ENCODE peak calls at places on chromosome 12, in six cellular contexts. Y, U, S, B, K and L are unnamed samples.

GRCh38 chr12:79900951-79901350 is 33.9 kb downstream of the PPP1R12A start:
- DNase-seq in Y (no peak), U (no peak), B (peak; percentile 36), K (peak; percentile 56), S (no peak), L (no peak)

GRCh38 chr12:115404761-115405470 is 720.9 kb upstream of the TBX3 start:
- DNase-seq in U (no peak), B (peak; percentile 94), K (peak; percentile 72), Y (no peak), S (no peak), L (no peak)

GRCh38 chr12:97995578-97995977 is 519.8 kb upstream of the TMPO start:
- DNase-seq in S (no peak), B (no peak), K (no peak), U (no peak), Y (no peak), L (no peak)

GRCh38 chr12:92469837-92470236 is 233.0 kb upstream of the PLEKHG7 start:
- DNase-seq in U (no peak), S (no peak), K (no peak), B (peak; percentile 21), Y (no peak), L (no peak)

GRCh38 chr12:92485356-92486348 is 217.1 kb upstream of the PLEKHG7 start:
- DNase-seq in K (peak; percentile 39), Y (no peak), B (no peak), S (no peak), U (no peak), L (no peak)

GRCh38 chr12:46660719-46661118 is 165.1 kb downstream of the SLC38A4 start:
- DNase-seq in K (peak; percentile 67), S (no peak), Y (no peak), U (no peak), B (peak; percentile 48), L (no peak)

GRCh38 chr12:27179399-27180214 is 64.5 kb upstream of the STK38L start:
- DNase-seq in K (peak; percentile 87), Y (peak; percentile 65), S (no peak), U (no peak), B (peak; percentile 85), L (peak; percentile 43)

GRCh38 chr12:5796171-5797091 is 148.6 kb downstream of the ANO2 start:
- DNase-seq in S (peak; percentile 12), K (peak; percentile 54), Y (peak; percentile 83), U (no peak), B (peak; percentile 22), L (no peak)

GRCh38 chr12:104573-105081 is 38.1 kb downstream of the IQSEC3 start:
- DNase-seq in U (no peak), Y (peak; percentile 29), K (peak; percentile 17), B (no peak), S (peak; percentile 75), L (no peak)

GRCh38 chr12:105368047-105368646 is 37.7 kb downstream of the C12orf75 start:
- DNase-seq in K (no peak), B (no peak), Y (no peak), U (no peak), S (no peak), L (no peak)

GRCh38 chr12:3294481-3294911 is 196.5 kb upstream of the PRMT8 start:
- DNase-seq in S (peak; percentile 55), U (no peak), K (no peak), B (no peak), Y (no peak), L (no peak)

GRCh38 chr12:65657635-65658034 is 166.6 kb upstream of the HMGA2 start:
- DNase-seq in S (no peak), U (no peak), K (no peak), B (no peak), Y (no peak), L (no peak)

GRCh38 chr12:91744613-91745012 is 401.0 kb downstream of the BTG1 start:
- DNase-seq in K (no peak), U (no peak), B (no peak), S (no peak), Y (no peak), L (no peak)

GRCh38 chr12:58917699-58918334 is 2.5 kb downstream of the LRIG3 start:
- DNase-seq in U (no peak), B (peak; percentile 27), S (peak; percentile 40), Y (no peak), K (peak; percentile 52), L (no peak)

GRCh38 chr12:115617391-115617790 is 660.1 kb downstream of the MED13L start:
- DNase-seq in Y (no peak), U (no peak), B (no peak), S (no peak), K (no peak), L (no peak)

GRCh38 chr12:68056300-68056699 is 67.1 kb downstream of the IFNG-AS1 start:
- DNase-seq in B (no peak), Y (no peak), U (no peak), S (no peak), K (no peak), L (no peak)

GRCh38 chr12:105920161-105920684 is 218.5 kb downstream of the NUAK1 start:
- DNase-seq in S (no peak), K (no peak), B (peak; percentile 36), U (no peak), Y (no peak), L (no peak)

GRCh38 chr12:9072481-9073038 is 43.2 kb downstream of the A2M start:
- DNase-seq in U (no peak), K (no peak), Y (no peak), S (no peak), B (no peak), L (no peak)

GRCh38 chr12:44875417-44875953 is 630 bp downstream of the NELL2 start:
- DNase-seq in S (no peak), B (no peak), K (peak; percentile 1), U (no peak), Y (peak; percentile 29), L (peak; percentile 19)

GRCh38 chr12:53049582-53050318 is at the start of gene TNS2:
- DNase-seq in B (peak; percentile 65), S (no peak), K (peak; percentile 57), Y (peak; percentile 34), U (no peak), L (no peak)

GRCh38 chr12:80186727-80187217 is 87.4 kb downstream of the OTOGL start:
- DNase-seq in U (no peak), Y (peak; percentile 67), B (peak; percentile 92), S (peak; percentile 58), K (peak; percentile 98), L (peak; percentile 28)

GRCh38 chr12:113528606-113529005 is 56.9 kb upstream of the LHX5 start:
- DNase-seq in K (no peak), U (no peak), B (no peak), Y (no peak), S (no peak), L (no peak)

GRCh38 chr12:110251381-110251780 is 29.7 kb upstream of the ATP2A2 start:
- DNase-seq in Y (no peak), S (no peak), U (no peak), B (no peak), K (no peak), L (no peak)

GRCh38 chr12:101436146-101436545 is 28.6 kb upstream of the ARL1 start:
- DNase-seq in S (no peak), B (no peak), U (no peak), Y (no peak), K (no peak), L (no peak)

GRCh38 chr12:104337030-104337558 is 33.6 kb downstream of the EID3 start:
- DNase-seq in S (no peak), K (no peak), B (no peak), U (no peak), Y (no peak), L (no peak)

GRCh38 chr12:116878567-116879508 is 2.4 kb downstream of the HRK start:
- DNase-seq in K (peak; percentile 45), U (no peak), B (no peak), Y (peak; percentile 36), S (no peak), L (no peak)

GRCh38 chr12:49129332-49130150 is 1.7 kb downstream of the TUBA1B start:
- DNase-seq in Y (no peak), B (no peak), U (no peak), S (no peak), K (no peak), L (no peak)

GRCh38 chr12:20305470-20305869 is 62.9 kb upstream of the PDE3A start:
- DNase-seq in U (no peak), S (no peak), K (no peak), B (no peak), Y (no peak), L (no peak)

GRCh38 chr12:121990692-121991603 is 30.7 kb upstream of the BCL7A start:
- DNase-seq in U (no peak), Y (no peak), B (peak; percentile 58), K (no peak), S (no peak), L (peak; percentile 38)

GRCh38 chr12:132243596-132244289 is 85.6 kb downstream of the GALNT9 start:
- DNase-seq in K (no peak), U (no peak), B (no peak), S (peak; percentile 9), Y (no peak), L (no peak)

GRCh38 chr12:124130717-124131670 is 158.0 kb downstream of the ZNF664 start:
- DNase-seq in K (no peak), U (no peak), Y (peak; percentile 50), S (peak; percentile 75), B (no peak), L (no peak)

GRCh38 chr12:57166971-57167371 is 19.6 kb upstream of the LRP1-AS start:
- DNase-seq in B (peak; percentile 59), Y (no peak), S (no peak), U (no peak), K (peak; percentile 42), L (peak; percentile 21)

GRCh38 chr12:77685112-77685511 is 145.6 kb upstream of the NAV3 start:
- DNase-seq in Y (peak; percentile 40), B (peak; percentile 84), U (no peak), K (peak; percentile 91), S (peak; percentile 75), L (no peak)

GRCh38 chr12:71662861-71663560 is 637 bp downstream of the ZFC3H1 start:
- DNase-seq in S (peak; percentile 55), K (peak; percentile 86), Y (peak; percentile 68), U (peak; percentile 63), B (peak; percentile 66), L (peak; percentile 78)

GRCh38 chr12:51326762-51327439 is 2.9 kb upstream of the BIN2 start:
- DNase-seq in Y (peak; percentile 67), U (no peak), K (peak; percentile 69), B (peak; percentile 72), S (no peak), L (peak; percentile 24)

GRCh38 chr12:44618960-44619359 is 257.2 kb downstream of the NELL2 start:
- DNase-seq in K (no peak), Y (no peak), S (no peak), B (no peak), U (no peak), L (no peak)

GRCh38 chr12:33588725-33589405 is 149.2 kb upstream of the SYT10 start:
- DNase-seq in Y (no peak), K (no peak), B (no peak), S (no peak), U (no peak), L (no peak)

GRCh38 chr12:84596276-84596675 is 316.3 kb downstream of the SLC6A15 start:
- DNase-seq in U (no peak), S (peak; percentile 77), K (no peak), B (no peak), Y (no peak), L (no peak)

GRCh38 chr12:120692524-120693033 is 5.6 kb downstream of the MLEC start:
- DNase-seq in K (no peak), B (peak; percentile 25), U (no peak), S (no peak), Y (peak; percentile 18), L (no peak)